ENCODE peak calls at places on chromosomes 12 and 14, in nine cellular contexts. F is neural crest cell; H is OCI-LY7; X is COR-L47; I is EL; K is NCI-H774; L is foreskin keratinocyte; B is stimulated activated CD4-positive, alpha-beta T cell treated with anti-CD3 and anti-CD28 coated beads, Interleukin-4, amount 100 ng/mL, for 48 hours; S is activated naive CD8-positive, alpha-beta T cell treated with anti-CD3 and anti-CD28 coated beads, Interleukin-2, amount 10 ng/mL, durations not matched to agents 7 days and 5 days. O is an unnamed sample.

GRCh38 chr12:94202245-94203180 is 54.1 kb downstream of the PLXNC1 start:
- DNase-seq in F (no peak), H (peak; percentile 25), X (no peak), I (no peak), K (no peak), L (peak; percentile 75), B (no peak), S (no peak), O (no peak)

GRCh38 chr12:27024291-27024690 is 1.9 kb downstream of the MED21 start:
- DNase-seq in F (no peak), H (no peak), X (no peak), I (no peak), K (no peak), L (no peak), B (no peak), S (no peak), O (no peak)

GRCh38 chr14:53908416-53908815 is 48.2 kb downstream of the BMP4 start:
- DNase-seq in F (no peak), H (no peak), X (no peak), I (no peak), K (no peak), L (no peak), B (no peak), S (no peak), O (no peak)

GRCh38 chr12:108724054-108724889 is 7.0 kb downstream of the CORO1C start:
- DNase-seq in F (no peak), H (peak; percentile 29), X (no peak), I (peak; percentile 83), K (no peak), L (peak; percentile 76), B (no peak), S (no peak), O (no peak)

GRCh38 chr12:92467886-92468285 is 234.9 kb upstream of the PLEKHG7 start:
- DNase-seq in F (no peak), H (peak; percentile 59), X (no peak), I (peak; percentile 3), K (no peak), L (peak; percentile 23), B (no peak), S (no peak), O (no peak)

GRCh38 chr12:54959291-54960018 is 25.1 kb downstream of the TESPA1 start:
- DNase-seq in F (no peak), H (no peak), X (no peak), I (no peak), K (no peak), L (peak; percentile 38), B (no peak), S (no peak), O (no peak)

GRCh38 chr14:65788876-65789859 is 376.6 kb downstream of the FUT8 start:
- DNase-seq in F (no peak), H (no peak), X (no peak), I (peak; percentile 6), K (no peak), L (no peak), B (no peak), S (no peak), O (no peak)

GRCh38 chr12:42588981-42589464 is 523 bp downstream of the PRICKLE1 start:
- DNase-seq in F (peak; percentile 39), H (peak; percentile 11), X (no peak), I (peak; percentile 53), K (no peak), L (no peak), B (no peak), S (peak; percentile 32), O (peak; percentile 56)

GRCh38 chr12:57462307-57463253 is 3.0 kb downstream of the GLI1 start:
- DNase-seq in F (peak; percentile 94), H (peak; percentile 94), X (peak; percentile 69), I (peak; percentile 91), K (peak; percentile 89), L (peak; percentile 96), B (peak; percentile 84), S (peak; percentile 87), O (peak; percentile 30)

GRCh38 chr14:68911594-68912227 is 67.4 kb downstream of the ACTN1 start:
- DNase-seq in F (peak; percentile 87), H (peak; percentile 82), X (peak; percentile 61), I (peak; percentile 81), K (no peak), L (no peak), B (peak; percentile 70), S (peak; percentile 68), O (no peak)

O was measured in amygdala.